ENCODE peak calls at places on chromosomes 6 and 20, in six cellular contexts. C is IMR-90, V is neuronal stem cell, E is H9, K is H1, T is mesenchymal stem cell. N is an unnamed sample. For H3K79me1, the result is how much of the 10 kb centered on the place peaks cover.

GRCh38 chr6:5135783-5136376 is 50.7 kb downstream of the PPP1R3G start:
- DNase-seq in E (no peak), C (no peak), K (no peak), V (no peak), T (peak), N (peak)

GRCh38 chr6:75204222-75204958 is 1.5 kb downstream of the COL12A1 start:
- DNase-seq in E (peak), C (peak), K (no peak), T (peak), V (peak), N (peak)

GRCh38 chr6:112232845-112233256 is 21.5 kb downstream of the LAMA4 start:
- DNase-seq in K (no peak), V (no peak), E (no peak), T (peak), C (peak), N (no peak)

GRCh38 chr6:98832282-98833100 is 1.9 kb upstream of the POU3F2 start:
- DNase-seq in T (peak), E (no peak), V (peak), C (peak), K (no peak), N (peak)

GRCh38 chr20:63890616-63891015 is 4.3 kb upstream of the DNAJC5 start:
- DNase-seq in V (no peak), T (no peak), E (no peak), C (no peak), K (no peak), N (no peak)

GRCh38 chr20:19973920-19974620 is 43.1 kb upstream of the NAA20 start:
- DNase-seq in E (no peak), K (no peak), T (peak), C (peak), V (no peak), N (no peak)

GRCh38 chr6:165663736-165664552 is 903 bp upstream of the PDE10A start:
- DNase-seq in C (no peak), E (peak), V (peak), T (peak), K (no peak), N (peak)

GRCh38 chr6:78089551-78089950 is 436.7 kb downstream of the MEI4 start:
- DNase-seq in K (no peak), V (no peak), T (no peak), C (no peak), E (no peak), N (no peak)

GRCh38 chr6:89555751-89556150 is 82.8 kb downstream of the LYRM2 start:
- DNase-seq in C (no peak), K (no peak), V (no peak), T (no peak), E (peak), N (no peak)

GRCh38 chr20:51022803-51023616 is at the start of gene KCNG1:
- DNase-seq in E (peak), V (peak), T (peak), K (peak), C (peak), N (peak)

GRCh38 chr20:63917811-63918210 is 22.9 kb downstream of the DNAJC5 start:
- DNase-seq in K (no peak), C (no peak), E (no peak), V (no peak), T (no peak), N (no peak)

GRCh38 chr6:135291288-135292116 is 110.4 kb downstream of the MYB start:
- DNase-seq in T (peak), E (no peak), V (no peak), C (peak), K (no peak), N (no peak)

GRCh38 chr20:1146957-1147356 is 28.6 kb downstream of the PSMF1 start:
- DNase-seq in E (no peak), K (no peak), V (no peak), T (no peak), C (no peak), N (no peak)

GRCh38 chr6:148272084-148272483 is 70.6 kb upstream of the SASH1 start:
- DNase-seq in K (no peak), V (no peak), E (no peak), T (peak), C (peak), N (peak)

GRCh38 chr6:89359561-89359960 is 7.0 kb upstream of the UBE2J1 start:
- DNase-seq in C (no peak), T (no peak), V (no peak), K (no peak), E (no peak), N (no peak)

GRCh38 chr6:54681987-54682386 is 164.6 kb upstream of the FAM83B start:
- DNase-seq in K (no peak), E (no peak), V (no peak), T (peak), C (peak), N (peak)

GRCh38 chr6:13915566-13916229 is 9.1 kb upstream of the RNF182 start:
- DNase-seq in K (no peak), V (no peak), E (no peak), T (no peak), C (no peak), N (no peak)

GRCh38 chr6:87968435-87969278 is 79.0 kb upstream of the SPACA1 start:
- DNase-seq in T (peak), C (no peak), K (no peak), E (peak), V (no peak), N (peak)

GRCh38 chr20:18005990-18006364 is 37.2 kb downstream of the MGME1 start:
- DNase-seq in T (peak), V (no peak), K (no peak), C (no peak), E (no peak), N (no peak)

GRCh38 chr6:127069659-127070279 is 48.7 kb upstream of the RSPO3 start:
- DNase-seq in V (peak), K (no peak), T (peak), C (peak), E (no peak), N (peak)

GRCh38 chr6:42128460-42129359 is 13.7 kb downstream of the C6orf132 start:
- DNase-seq in K (no peak), V (no peak), E (no peak), T (no peak), C (no peak), N (no peak)

GRCh38 chr6:15327271-15327670 is 81.4 kb downstream of the JARID2 start:
- DNase-seq in V (no peak), K (no peak), T (no peak), E (no peak), C (no peak), N (peak)

GRCh38 chr6:147106759-147107401 is 97.3 kb upstream of the STXBP5 start:
- DNase-seq in E (no peak), K (no peak), C (peak), V (no peak), T (peak), N (no peak)

GRCh38 chr20:58666702-58667101 is 15.6 kb downstream of the STX16 start:
- DNase-seq in E (no peak), K (no peak), V (no peak), T (no peak), C (no peak), N (no peak)

GRCh38 chr6:56416247-56416646 is 168.9 kb upstream of the COL21A1 start:
- DNase-seq in T (no peak), V (no peak), E (no peak), K (no peak), C (peak), N (no peak)

GRCh38 chr6:92110390-92110789 is 1309.0 kb downstream of the EPHA7 start:
- DNase-seq in E (no peak), V (no peak), C (no peak), K (no peak), T (no peak), N (no peak)

GRCh38 chr6:32944265-32944664 is 3.4 kb upstream of the HLA-DMB start:
- DNase-seq in E (no peak), K (no peak), T (no peak), C (no peak), V (no peak), N (no peak)

GRCh38 chr6:33249732-33250625 is 21.7 kb downstream of the VPS52 start:
- DNase-seq in K (no peak), T (peak), E (no peak), C (peak), V (no peak), N (peak)

GRCh38 chr20:57713505-57713903 is 3.7 kb upstream of the PMEPA1 start:
- DNase-seq in T (peak), K (no peak), C (no peak), V (no peak), E (no peak), N (peak)

DNA sequence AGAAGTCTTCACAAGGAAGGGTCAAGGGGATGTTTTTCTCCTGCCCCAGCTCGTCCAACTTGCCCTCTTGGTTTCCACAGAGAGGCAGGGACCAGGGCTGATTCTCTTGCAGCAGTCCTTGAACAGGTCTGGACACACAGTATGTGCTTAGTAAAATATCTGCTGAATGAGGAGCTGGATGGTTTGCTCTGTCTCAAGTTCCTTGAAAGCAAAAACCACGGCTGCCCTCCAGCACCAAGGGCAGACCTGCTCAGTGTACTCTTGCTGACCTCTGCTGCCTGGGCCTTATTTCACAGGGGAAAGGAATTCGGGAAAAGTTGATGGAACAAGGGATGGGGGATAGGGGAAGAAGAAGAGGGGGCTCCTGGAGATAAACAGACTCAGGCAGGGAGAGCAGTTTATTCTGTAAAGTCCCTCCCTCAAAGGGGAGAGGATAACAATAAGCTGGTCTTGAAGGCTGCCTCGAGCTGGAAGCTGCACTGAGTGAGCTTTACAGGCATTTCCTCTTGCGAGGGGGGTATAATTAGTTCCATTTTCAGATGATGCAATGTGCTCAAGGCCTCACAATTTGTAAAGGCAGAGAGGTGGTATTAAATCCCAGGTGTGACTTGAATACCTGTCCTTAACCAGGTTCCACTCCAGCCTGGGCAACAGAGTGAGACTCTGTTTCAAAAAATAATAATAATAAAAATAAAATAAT is 10.3 kb downstream of the KCNK5 start:
- DNase-seq in E (no peak), T (no peak), K (no peak), V (no peak), C (no peak), N (no peak)
- H3K79me1 ChIP-seq in E (under half), T (under half), K (under half), V (under half), C (under half), N (under half)

DNA sequence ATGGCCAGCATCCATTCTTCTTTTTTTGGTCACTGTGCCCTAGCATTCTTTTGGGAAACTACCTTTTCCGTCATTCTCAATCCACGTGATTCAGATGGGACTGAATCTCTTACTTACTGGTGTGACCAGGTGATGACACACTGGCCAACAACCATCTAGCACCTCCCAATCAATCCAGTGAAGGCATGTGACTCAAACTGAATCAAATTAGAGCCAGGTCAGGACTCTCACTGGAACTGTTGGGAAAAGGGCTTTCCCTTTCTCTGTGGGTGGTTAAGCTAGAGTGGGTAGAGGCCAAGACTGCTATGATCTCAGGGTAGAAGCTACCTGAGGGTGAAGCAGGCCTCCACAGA is 36.2 kb upstream of the ZMYND8 start:
- DNase-seq in T (peak), E (no peak), K (no peak), C (peak), V (no peak), N (peak)
- H2AFZ ChIP-seq in T (no peak), E (no peak), K (no peak), C (peak), V (peak), N (no peak)

DNA sequence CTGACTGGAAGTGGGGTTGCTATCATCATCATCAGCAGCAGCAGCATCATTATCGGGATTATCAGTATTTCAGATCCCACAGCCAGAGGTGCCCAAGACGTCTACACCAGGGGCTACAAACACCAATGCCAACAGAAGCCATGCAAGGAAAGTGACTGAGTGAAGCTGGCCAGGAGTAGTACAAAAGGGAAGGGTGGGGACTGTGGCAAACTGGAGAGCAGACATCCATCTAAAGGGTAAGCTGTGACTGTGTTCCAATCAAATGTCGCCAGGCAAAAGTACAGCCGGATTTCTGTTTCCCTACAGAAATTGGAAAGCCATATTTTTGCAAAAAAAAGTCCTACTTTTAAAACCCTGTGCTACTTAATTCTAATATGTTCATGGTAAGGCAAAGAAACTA is 50.0 kb downstream of the PREX1 start:
- DNase-seq in C (no peak), V (no peak), T (no peak), E (no peak), K (no peak), N (no peak)
- H3K79me1 ChIP-seq in C (under half), V (under half), T (under half), E (under half), K (under half), N (under half)

DNA sequence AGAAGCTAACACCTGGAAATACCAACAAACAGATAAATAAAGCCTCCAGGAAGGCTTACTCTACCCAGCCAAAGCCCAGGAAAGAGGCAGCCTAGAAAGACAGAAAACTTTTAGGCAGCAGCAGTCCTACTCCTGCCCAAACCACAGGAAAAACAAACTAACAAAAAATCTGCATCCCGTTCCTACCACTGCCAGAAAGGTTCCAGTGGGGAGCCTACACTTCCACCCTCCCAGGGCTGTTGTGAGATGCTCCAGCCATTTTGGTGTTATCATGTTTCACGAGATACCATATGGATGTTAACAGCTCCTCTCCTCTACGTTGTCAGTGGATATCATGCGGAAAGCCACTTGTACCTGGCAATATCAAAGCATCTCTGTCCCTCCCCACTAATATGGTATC is 336.7 kb upstream of the PRND start:
- DNase-seq in K (no peak), T (no peak), C (no peak), V (no peak), E (no peak), N (no peak)
- H2AFZ ChIP-seq in K (peak), T (no peak), C (peak), V (no peak), E (no peak), N (no peak)

GRCh38 chr20:6152777-6153176 is 29.9 kb upstream of the FERMT1 start:
- DNase-seq in K (no peak), T (no peak), E (no peak), C (no peak), V (no peak), N (no peak)
- H3K79me1 ChIP-seq in K (under half), T (under half), E (under half), C (under half), V (under half), N (under half)

DNA sequence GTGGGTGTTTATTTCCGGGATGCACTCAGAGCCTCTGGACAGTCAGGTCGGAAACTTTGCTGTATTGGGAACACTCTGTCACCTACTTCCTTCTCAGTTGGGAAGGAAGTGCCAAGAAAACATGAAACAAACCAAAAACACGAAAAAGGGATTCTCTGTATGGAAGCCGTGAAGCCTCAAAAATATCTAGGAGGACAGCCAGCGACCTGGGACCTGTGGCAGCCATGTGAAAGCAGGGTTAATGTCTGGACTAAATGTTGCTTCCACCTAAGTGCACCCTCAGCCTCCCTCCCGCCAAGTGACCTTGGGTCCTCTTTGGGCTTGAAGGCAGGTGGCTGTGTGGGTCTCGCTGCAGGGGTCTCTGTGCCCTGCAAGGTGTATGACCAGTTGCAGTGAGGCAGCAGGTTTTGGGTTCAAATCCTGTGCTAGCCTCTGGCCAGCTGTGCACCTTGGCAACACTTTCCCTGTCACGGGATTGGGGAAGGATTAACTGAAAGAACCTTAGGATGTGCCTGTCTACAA is 846 bp downstream of the MAVS start:
- DNase-seq in T (no peak), C (no peak), E (no peak), V (no peak), K (no peak), N (no peak)
- H2AFZ ChIP-seq in T (peak), C (peak), E (no peak), V (peak), K (no peak), N (no peak)

DNA sequence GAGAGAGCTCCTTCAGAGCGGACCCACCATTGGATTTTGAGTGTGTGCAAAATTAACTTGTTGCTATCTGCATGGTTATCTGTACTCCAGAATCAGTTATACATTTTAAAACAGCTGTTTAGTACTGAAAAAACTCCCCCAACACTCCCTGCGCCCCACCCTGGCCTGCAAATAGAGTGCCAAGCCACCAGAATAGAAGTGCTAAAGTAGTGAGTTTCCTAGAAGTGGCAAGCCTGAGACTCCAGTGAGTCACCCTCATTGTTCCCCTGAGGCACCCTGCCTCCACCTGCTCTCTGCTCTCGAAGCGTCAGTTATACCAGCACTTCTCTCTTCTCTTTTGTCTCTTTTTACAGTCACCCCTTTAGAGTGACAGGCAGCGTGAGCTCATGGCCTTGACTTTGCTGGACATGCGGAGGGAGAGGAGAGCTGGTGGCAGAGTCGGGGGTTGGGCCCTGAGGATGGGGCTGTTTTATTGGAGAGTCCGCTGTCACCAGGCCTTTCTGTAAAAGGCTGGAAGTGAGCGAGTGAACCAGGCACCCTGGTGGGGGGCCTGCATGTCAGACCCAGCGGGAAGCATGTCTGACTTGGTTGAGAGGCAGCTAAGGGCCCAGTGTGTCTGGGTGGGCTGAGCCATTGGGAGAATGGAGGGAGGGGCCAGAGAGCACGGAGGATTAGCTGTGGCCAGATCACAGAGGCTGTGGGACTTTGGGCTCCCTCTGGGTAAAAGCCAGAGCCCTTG is 10.4 kb downstream of the IGF2R start:
- DNase-seq in K (no peak), V (no peak), T (peak), C (peak), E (no peak), N (peak)
- H3K79me1 ChIP-seq in K (under half), V (under half), T (under half), C (under half), E (under half), N (under half)

DNA sequence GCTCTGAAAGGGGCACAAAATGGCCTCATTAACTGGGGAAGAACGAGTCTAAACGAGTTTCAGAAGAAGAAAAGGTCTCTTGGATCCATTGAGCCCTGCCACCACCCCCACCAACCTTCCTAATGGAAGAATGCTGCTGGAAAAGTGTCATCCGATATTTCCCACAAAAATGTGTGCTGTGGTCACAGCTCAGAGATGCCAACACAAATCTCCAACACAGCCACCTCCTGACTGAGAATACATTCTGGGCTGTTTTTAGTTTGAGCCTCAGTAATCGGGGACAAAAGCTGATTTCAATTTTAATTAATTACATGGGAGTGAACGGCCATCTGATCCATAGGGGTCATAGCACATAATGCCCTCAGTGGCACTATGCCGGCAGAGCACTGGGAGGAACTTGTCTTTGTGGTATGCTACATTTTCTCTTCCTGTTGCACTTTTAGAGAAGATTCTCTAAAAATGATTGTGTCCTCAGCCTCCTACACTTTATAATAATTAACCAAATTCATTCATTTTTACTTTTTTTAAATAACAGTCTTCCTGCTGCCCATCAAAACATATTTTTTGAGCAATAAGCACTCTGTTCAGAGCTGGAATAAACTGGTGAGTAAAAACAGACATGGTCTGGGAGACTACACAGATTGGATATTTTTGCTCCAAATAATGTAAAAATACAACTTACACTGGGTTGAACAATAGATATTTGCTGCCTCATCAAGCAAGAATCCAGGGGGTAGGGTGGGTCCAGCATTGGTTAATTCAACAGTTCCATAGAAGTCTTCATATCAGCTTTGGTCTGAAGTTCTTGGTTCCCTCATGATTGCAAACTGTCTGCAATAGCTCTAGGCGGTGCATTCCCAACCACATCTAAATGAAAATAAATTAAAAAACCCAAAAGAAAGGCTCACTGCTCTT is 143.6 kb upstream of the TMEM170B start:
- DNase-seq in K (no peak), V (no peak), T (peak), C (peak), E (no peak), N (peak)
- H2AFZ ChIP-seq in K (no peak), V (peak), T (no peak), C (no peak), E (no peak), N (no peak)